ENCODE peak calls at places on chromosome 15, in eight cellular contexts. N is NCI-H1105, Y is tibial nerve, P is activated T-cell treated with anti-CD3 and anti-CD28 coated beads for 1 hour, W is AG04450, V is cardiac muscle cell, A is NCI-H1417, Q is lower lobe of right lung. R is an unnamed sample.
A peak's percentile ranks its signal among the peaks of the same experiment; 100 is the strongest.

GRCh38 chr15:39079296-39079834 is 501.5 kb upstream of the THBS1 start:
- DNase-seq in N (no peak), Y (no peak), Q (no peak), P (no peak), A (no peak), V (peak; percentile 85), W (peak; percentile 65), R (no peak)

GRCh38 chr15:88250826-88251225 is 5.7 kb downstream of the NTRK3 start:
- DNase-seq in W (no peak), P (no peak), V (no peak), Q (no peak), A (no peak), N (no peak), Y (no peak), R (no peak)

GRCh38 chr15:31215490-31216209 is 111.0 kb upstream of the KLF13 start:
- DNase-seq in W (no peak), Q (peak; percentile 93), V (peak; percentile 76), Y (peak; percentile 67), P (peak; percentile 78), A (peak; percentile 92), N (peak; percentile 44), R (no peak)

GRCh38 chr15:75167588-75168076 is 34.0 kb upstream of the C15orf39 start:
- DNase-seq in N (no peak), Y (no peak), W (no peak), P (no peak), V (peak; percentile 63), Q (no peak), A (no peak), R (no peak)

GRCh38 chr15:100345438-100345837 is 3.7 kb upstream of the ADAMTS17 start:
- DNase-seq in Q (no peak), A (no peak), Y (no peak), W (no peak), N (no peak), P (no peak), V (no peak), R (no peak)

GRCh38 chr15:98286200-98286599 is 325.7 kb downstream of the ARRDC4 start:
- DNase-seq in Y (no peak), N (no peak), Q (no peak), W (no peak), V (no peak), P (no peak), A (no peak), R (no peak)

GRCh38 chr15:72599855-72600464 is 54.5 kb upstream of the GOLGA6B start:
- DNase-seq in A (peak; percentile 76), Y (no peak), N (peak; percentile 44), V (peak; percentile 75), Q (no peak), W (peak; percentile 39), P (no peak), R (no peak)

GRCh38 chr15:73965094-73965729 is 26.9 kb downstream of the STOML1 start:
- DNase-seq in V (no peak), A (peak; percentile 65), P (no peak), N (no peak), Q (no peak), W (no peak), Y (no peak), R (no peak)

GRCh38 chr15:74505837-74506514 is 35.0 kb upstream of the ARID3B start:
- DNase-seq in P (no peak), Y (no peak), Q (no peak), V (no peak), A (no peak), W (no peak), N (no peak), R (no peak)

GRCh38 chr15:44468713-44469385 is 41.4 kb downstream of the CTDSPL2 start:
- DNase-seq in P (no peak), Y (no peak), W (peak; percentile 3), N (no peak), A (no peak), V (peak; percentile 50), Q (no peak), R (no peak)

GRCh38 chr15:48858401-48858800 is 19.5 kb upstream of the EID1 start:
- DNase-seq in Q (no peak), P (no peak), A (no peak), W (no peak), V (peak; percentile 57), N (no peak), Y (no peak), R (no peak)

GRCh38 chr15:70518201-70519003 is 245.0 kb downstream of the UACA start:
- DNase-seq in P (no peak), V (no peak), Q (no peak), W (no peak), Y (no peak), N (no peak), A (no peak), R (no peak)

GRCh38 chr15:85837011-85837433 is 42.3 kb upstream of the KLHL25 start:
- DNase-seq in A (peak; percentile 57), Q (no peak), V (no peak), P (no peak), N (no peak), W (no peak), Y (no peak), R (no peak)

GRCh38 chr15:85412956-85413854 is 32.8 kb downstream of the AKAP13 start:
- DNase-seq in N (no peak), Q (peak; percentile 61), Y (peak; percentile 20), P (peak; percentile 58), V (peak; percentile 77), W (peak; percentile 50), A (peak; percentile 48), R (no peak)

GRCh38 chr15:31325432-31325975 is 1.1 kb upstream of the KLF13 start:
- DNase-seq in P (peak; percentile 54), V (no peak), Y (peak; percentile 69), Q (peak; percentile 87), N (peak; percentile 27), A (peak; percentile 91), W (no peak), R (no peak)

GRCh38 chr15:58696740-58697139 is 52.8 kb downstream of the ADAM10 start:
- DNase-seq in W (no peak), V (no peak), N (no peak), P (no peak), Q (no peak), A (no peak), Y (no peak), R (no peak)

GRCh38 chr15:73862276-73862675 is 11.1 kb upstream of the TBC1D21 start:
- DNase-seq in Y (no peak), V (no peak), P (no peak), W (no peak), Q (no peak), N (no peak), A (no peak), R (no peak)

GRCh38 chr15:54273928-54274327 is 295.7 kb downstream of the UNC13C start:
- DNase-seq in A (no peak), N (no peak), P (no peak), W (no peak), Q (no peak), Y (no peak), V (no peak), R (no peak)

GRCh38 chr15:29226431-29227216 is 43.0 kb downstream of the NSMCE3 start:
- DNase-seq in N (no peak), P (no peak), Y (no peak), Q (no peak), A (peak; percentile 98), V (no peak), W (no peak), R (no peak)

GRCh38 chr15:91214675-91215590 is 114.9 kb downstream of the SV2B start:
- DNase-seq in Q (no peak), W (no peak), P (no peak), V (no peak), A (peak; percentile 51), Y (no peak), N (no peak), R (no peak)

GRCh38 chr15:84873997-84874396 is 10.5 kb upstream of the SLC28A1 start:
- DNase-seq in Y (no peak), V (no peak), P (no peak), A (no peak), W (no peak), N (no peak), Q (no peak), R (no peak)

GRCh38 chr15:81280696-81281095 is 43.2 kb downstream of the STARD5 start:
- DNase-seq in P (no peak), W (no peak), Q (no peak), N (no peak), Y (no peak), V (no peak), A (no peak), R (no peak)

GRCh38 chr15:57496946-57497944 is 94.5 kb upstream of the MYZAP start:
- DNase-seq in N (peak; percentile 57), W (no peak), A (peak; percentile 97), V (no peak), Y (no peak), Q (peak; percentile 49), P (no peak), R (no peak)

GRCh38 chr15:95132774-95133173 is 901.4 kb downstream of the MCTP2 start:
- DNase-seq in N (no peak), A (no peak), P (no peak), Y (no peak), Q (no peak), W (peak; percentile 63), V (peak; percentile 21), R (no peak)

GRCh38 chr15:90877315-90877714 is 7.0 kb upstream of the FES start:
- DNase-seq in P (no peak), W (no peak), N (no peak), V (no peak), A (no peak), Q (no peak), Y (no peak), R (no peak)

GRCh38 chr15:81502436-81502835 is 128.4 kb upstream of the TMC3 start:
- DNase-seq in Y (no peak), N (no peak), Q (no peak), A (no peak), P (no peak), V (no peak), W (no peak), R (no peak)

GRCh38 chr15:68506071-68506470 is 72.7 kb upstream of the CORO2B start:
- DNase-seq in N (no peak), W (no peak), P (no peak), Q (no peak), A (no peak), Y (no peak), V (no peak), R (no peak)

GRCh38 chr15:78000089-78000926 is 77.2 kb downstream of the TBC1D2B start:
- DNase-seq in A (peak; percentile 71), V (peak; percentile 52), N (no peak), P (peak; percentile 72), W (no peak), Y (peak; percentile 56), Q (peak; percentile 91), R (no peak)

GRCh38 chr15:31485431-31485830 is 158.8 kb downstream of the KLF13 start:
- DNase-seq in V (no peak), A (no peak), W (no peak), N (no peak), P (no peak), Q (no peak), Y (no peak), R (no peak)

GRCh38 chr15:75924576-75924975 is 20.9 kb downstream of the FBXO22 start:
- DNase-seq in N (no peak), P (no peak), Q (peak; percentile 51), Y (no peak), A (no peak), W (no peak), V (no peak), R (no peak)

GRCh38 chr15:59792359-59792758 is 103.2 kb upstream of the BNIP2 start:
- DNase-seq in Q (no peak), N (no peak), W (no peak), P (peak; percentile 13), A (no peak), Y (no peak), V (no peak), R (no peak)

GRCh38 chr15:100189849-100190248 is 151.9 kb downstream of the ADAMTS17 start:
- DNase-seq in Y (no peak), V (peak; percentile 14), P (no peak), Q (no peak), N (no peak), W (no peak), A (no peak), R (no peak)

R was measured in GOT3.